ENCODE peak calls at places on chromosomes 4 and X, in seven cellular contexts. K is right atrium auricular region, G is GM06990, D is upper lobe of right lung, H is astrocyte, Y is epithelial cell of esophagus, P is Karpas-422. V is an unnamed sample.

GRCh38 chrX:1767026-1767425 is 152.2 kb downstream of the ASMT start:
- DNase-seq in Y (no peak), H (no peak), P (no peak), G (no peak), K (no peak), D (no peak), V (no peak)

GRCh38 chr4:89110541-89110985 is 770 bp upstream of the TIGD2 start:
- DNase-seq in K (no peak), P (no peak), Y (peak), G (no peak), D (no peak), H (no peak), V (no peak)

GRCh38 chrX:16005899-16006298 is 117.5 kb upstream of the GRPR start:
- DNase-seq in D (no peak), P (no peak), K (no peak), Y (no peak), H (no peak), G (no peak), V (no peak)

GRCh38 chrX:110394653-110395052 is 36.0 kb downstream of the RTL9 start:
- DNase-seq in H (peak), K (no peak), P (no peak), G (no peak), Y (peak), D (no peak), V (no peak)

GRCh38 chrX:68978211-68978780 is 149.5 kb downstream of the EFNB1 start:
- DNase-seq in K (no peak), P (no peak), G (no peak), H (peak), D (no peak), Y (no peak), V (no peak)

GRCh38 chrX:136674270-136674986 is 26.5 kb downstream of the CD40LG start:
- DNase-seq in P (no peak), K (no peak), D (no peak), G (no peak), H (no peak), Y (no peak), V (no peak)

GRCh38 chr4:152935661-152936445 is at the start of gene FHDC1:
- DNase-seq in H (peak), K (no peak), G (peak), D (peak), P (no peak), Y (peak), V (no peak)

GRCh38 chr4:36489798-36490197 is 208.4 kb downstream of the DTHD1 start:
- DNase-seq in G (no peak), K (no peak), D (no peak), P (no peak), H (no peak), Y (no peak), V (no peak)

GRCh38 chr4:112125416-112125815 is 19.8 kb upstream of the FAM241A start:
- DNase-seq in P (no peak), K (no peak), D (no peak), H (no peak), Y (no peak), G (no peak), V (no peak)

GRCh38 chrX:2540426-2540942 is 39.7 kb upstream of the DHRSX start:
- DNase-seq in G (no peak), H (no peak), Y (no peak), P (no peak), D (no peak), K (no peak), V (no peak)

GRCh38 chrX:86066998-86067397 is 19.6 kb upstream of the CHM start:
- DNase-seq in G (no peak), K (no peak), Y (no peak), D (no peak), H (no peak), P (peak), V (no peak)

GRCh38 chrX:132442674-132443073 is 46.2 kb downstream of the MBNL3 start:
- DNase-seq in D (no peak), H (peak), G (no peak), Y (no peak), K (no peak), P (no peak), V (no peak)

GRCh38 chr4:146004730-146005129 is 66.1 kb upstream of the ZNF827 start:
- DNase-seq in H (no peak), K (no peak), P (no peak), Y (no peak), D (no peak), G (no peak), V (no peak)
- H3K4me3 ChIP-seq in H (no peak), K (no peak), P (no peak), Y (no peak), D (no peak), G (no peak), V (no peak)

GRCh38 chr4:17647176-17647806 is 32.9 kb downstream of the MED28 start:
- DNase-seq in Y (no peak), P (no peak), D (no peak), K (peak), G (no peak), H (no peak), V (no peak)

GRCh38 chr4:17646693-17647092 is 32.3 kb downstream of the MED28 start:
- DNase-seq in H (no peak), Y (no peak), K (no peak), D (no peak), P (no peak), G (no peak), V (no peak)

GRCh38 chr4:17647927-17648326 is 33.5 kb downstream of the MED28 start:
- DNase-seq in P (peak), G (no peak), Y (no peak), K (peak), H (no peak), D (no peak), V (no peak)

GRCh38 chr4:17639136-17639535 is 24.7 kb downstream of the MED28 start:
- DNase-seq in G (no peak), Y (no peak), H (no peak), P (no peak), D (no peak), K (no peak), V (no peak)

GRCh38 chr4:17642404-17642783 is 28.0 kb downstream of the MED28 start:
- DNase-seq in D (no peak), H (no peak), G (no peak), K (no peak), Y (no peak), P (no peak), V (no peak)
- H3K4me3 ChIP-seq in D (no peak), H (no peak), G (no peak), K (no peak), Y (no peak), P (no peak), V (no peak)

DNA sequence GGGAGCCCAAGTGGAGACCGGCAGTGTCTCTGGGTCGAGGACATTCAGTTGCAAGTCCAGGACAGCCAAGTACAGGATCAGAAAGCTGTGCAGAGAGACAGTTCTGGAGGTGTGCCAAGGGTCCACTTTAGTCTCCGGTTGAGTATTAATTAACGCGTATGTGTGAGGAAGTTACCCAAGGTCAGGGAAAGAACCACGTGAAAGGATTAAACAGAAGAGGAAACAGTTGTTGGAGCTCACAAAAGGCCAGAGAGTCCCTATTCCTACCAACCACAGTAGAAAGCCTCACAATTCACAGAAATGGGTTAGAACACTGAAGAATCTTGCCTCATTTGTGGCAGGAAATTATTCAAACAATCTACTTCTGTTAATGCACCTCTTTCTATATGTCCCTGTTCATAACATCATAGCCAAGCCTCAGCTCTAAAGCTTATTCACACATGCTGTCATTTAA is 17.9 kb upstream of the NSUN7 start:
- DNase-seq in K (no peak), G (no peak), P (no peak), Y (no peak), H (no peak), D (peak), V (no peak)
- H3K4me3 ChIP-seq in K (no peak), G (no peak), P (no peak), Y (no peak), H (no peak), D (no peak), V (no peak)

GRCh38 chr4:168605411-168605810 is 108.6 kb downstream of the PALLD start:
- DNase-seq in Y (peak), H (peak), P (no peak), D (no peak), G (no peak), K (no peak), V (no peak)
- H3K4me3 ChIP-seq in Y (no peak), H (peak), P (no peak), D (no peak), G (no peak), K (no peak), V (no peak)

DNA sequence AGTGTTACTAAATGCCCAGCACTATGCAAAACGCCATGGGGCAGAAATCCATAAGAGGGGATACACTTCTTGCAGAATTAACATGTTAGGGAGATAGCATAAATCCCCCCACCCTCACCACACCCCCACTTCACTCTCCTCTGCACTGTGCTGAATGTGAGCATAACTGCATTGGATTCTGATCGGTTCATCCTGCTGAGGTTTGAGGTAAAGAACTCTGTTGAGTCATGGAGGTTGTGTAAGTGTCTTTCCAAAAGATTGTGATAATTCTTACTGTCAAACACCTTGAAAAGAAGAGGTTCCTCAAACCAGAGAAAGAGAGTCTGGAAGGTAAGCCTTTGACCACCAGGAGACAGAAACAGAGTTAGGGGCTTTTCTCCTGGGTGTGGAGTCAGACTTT is 43.6 kb downstream of the RBM47 start:
- DNase-seq in D (no peak), P (no peak), Y (peak), H (peak), K (no peak), G (no peak), V (no peak)
- H3K4me3 ChIP-seq in D (no peak), P (no peak), Y (no peak), H (no peak), K (no peak), G (no peak), V (no peak)

DNA sequence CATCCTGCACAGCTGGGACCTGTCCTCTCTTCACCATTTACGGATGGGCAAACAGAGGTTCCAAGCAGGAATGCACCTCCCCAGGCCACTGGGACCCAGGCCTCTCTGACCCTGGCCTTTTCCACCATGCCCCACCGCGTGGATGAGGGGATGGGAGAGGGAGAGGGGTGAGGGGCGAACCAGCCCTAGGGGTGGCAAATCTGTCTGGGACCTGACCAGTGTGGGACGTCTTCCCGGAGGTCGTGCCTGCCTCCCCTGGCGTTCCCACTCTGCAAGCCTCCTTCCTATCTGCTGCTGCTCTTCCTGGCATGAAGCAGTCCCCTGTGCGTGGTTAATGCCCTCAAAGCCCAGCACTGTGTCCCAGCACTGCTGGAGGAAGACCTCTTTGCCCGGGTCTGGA is 35.9 kb downstream of the ABLIM2 start:
- DNase-seq in G (no peak), H (no peak), D (no peak), Y (no peak), K (no peak), P (no peak), V (no peak)
- H3K4me3 ChIP-seq in G (no peak), H (no peak), D (no peak), Y (no peak), K (no peak), P (no peak), V (no peak)

GRCh38 chr4:154999950-155000578 is 208.4 kb upstream of the NPY2R start:
- DNase-seq in K (no peak), G (no peak), D (no peak), P (no peak), Y (no peak), H (no peak), V (no peak)
- H3K4me3 ChIP-seq in K (no peak), G (no peak), D (no peak), P (no peak), Y (no peak), H (no peak), V (no peak)

GRCh38 chr4:171235516-171235915 is 577.7 kb upstream of the GALNTL6 start:
- DNase-seq in P (no peak), G (no peak), H (no peak), D (no peak), K (no peak), Y (no peak), V (no peak)
- H3K4me3 ChIP-seq in P (no peak), G (no peak), H (no peak), D (no peak), K (no peak), Y (no peak), V (no peak)

DNA sequence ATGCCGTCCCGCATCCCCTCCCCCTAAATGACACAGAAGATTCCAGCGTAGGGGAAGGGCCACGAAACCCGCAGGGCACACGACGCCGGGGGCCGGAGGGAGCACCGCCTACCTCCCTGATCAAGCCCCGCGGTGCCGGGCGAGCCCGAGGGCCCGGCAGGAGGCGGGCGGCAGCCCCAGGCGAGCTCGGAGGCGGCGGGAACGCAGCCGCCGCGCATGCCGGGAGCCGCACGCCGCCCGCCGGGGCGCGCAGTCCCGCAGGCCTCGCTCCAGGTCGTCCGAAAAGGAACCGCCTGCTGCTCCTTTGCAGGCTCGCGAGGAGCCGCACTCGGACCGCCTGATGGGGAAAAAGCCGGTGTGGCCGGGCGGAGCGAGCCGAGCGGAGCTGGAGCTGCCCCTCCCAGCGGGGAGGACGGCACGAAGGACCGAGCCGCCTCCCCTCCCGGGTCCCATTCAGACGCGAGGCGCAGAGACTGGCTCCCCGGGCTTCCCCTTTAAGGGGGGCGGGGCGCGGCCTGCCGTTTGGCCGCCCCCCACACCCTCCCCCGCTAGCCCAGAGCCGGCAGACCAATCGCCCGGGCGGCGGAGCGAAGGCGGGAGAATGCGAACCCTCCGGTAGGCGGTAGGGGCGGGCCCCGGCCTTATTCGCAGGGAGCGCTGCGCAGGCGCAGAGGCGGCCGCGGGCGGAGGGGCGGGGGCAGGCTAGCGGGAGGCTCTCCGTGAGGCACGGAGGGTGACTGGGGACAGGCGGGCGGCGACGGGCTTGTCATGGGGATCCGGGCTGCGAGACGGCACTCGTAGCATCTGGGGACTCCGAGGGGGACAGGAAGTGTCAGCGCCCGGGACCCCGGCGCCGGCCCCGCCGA is 561 bp upstream of the ING2 start:
- DNase-seq in Y (peak), D (peak), H (peak), P (peak), G (peak), K (peak), V (peak)
- H3K4me3 ChIP-seq in Y (peak), D (peak), H (peak), P (peak), G (peak), K (peak), V (peak)

GRCh38 chrX:119235872-119236598 is at the start of gene PGRMC1:
- DNase-seq in D (peak), K (peak), H (peak), P (peak), Y (peak), G (peak), V (peak)
- H3K4me3 ChIP-seq in D (peak), K (peak), H (peak), P (peak), Y (peak), G (peak), V (peak)

V was measured in dorsolateral prefrontal cortex.